ENCODE peak calls at places on chromosome 6, in eight cellular contexts. B is activated gamma-delta T cell treated with Interleukin-2 at 50 U/mL for 16 hours; K is PC-3; G is neuronal stem cell; Z is left lung; Q is stimulated activated CD8-positive, alpha-beta memory T cell treated with anti-CD3 and anti-CD28 coated beads, Interleukin-7, amount 100 ng/mL, for 1 hour; A is CD4-positive, CD25-positive, alpha-beta regulatory T cell; E is hypothalamus. D is an unnamed sample.

GRCh38 chr6:34536251-34536958 is 19.7 kb downstream of the SPDEF start:
- DNase-seq in B (no peak), K (peak), G (no peak), Z (no peak), Q (no peak), A (no peak), E (no peak), D (no peak)

GRCh38 chr6:8462169-8462568 is 26.8 kb upstream of the SLC35B3 start:
- DNase-seq in B (no peak), K (peak), G (no peak), Z (no peak), Q (no peak), A (no peak), E (no peak), D (no peak)

GRCh38 chr6:32882879-32883250 is 28.9 kb downstream of the PSMB9 start:
- DNase-seq in B (no peak), K (peak), G (no peak), Z (no peak), Q (no peak), A (no peak), E (no peak), D (peak)

GRCh38 chr6:35392111-35392702 is 49.8 kb downstream of the PPARD start:
- DNase-seq in B (no peak), K (peak), G (no peak), Z (peak), Q (no peak), A (no peak), E (no peak), D (no peak)

GRCh38 chr6:53299331-53299835 is 49.4 kb downstream of the ELOVL5 start:
- DNase-seq in B (no peak), K (no peak), G (no peak), Z (no peak), Q (no peak), A (no peak), E (no peak), D (no peak)

GRCh38 chr6:36563928-36564284 is 16.6 kb upstream of the STK38 start:
- DNase-seq in B (no peak), K (no peak), G (no peak), Z (no peak), Q (no peak), A (no peak), E (no peak), D (no peak)

GRCh38 chr6:90187437-90188049 is 109.1 kb downstream of the BACH2 start:
- DNase-seq in B (no peak), K (no peak), G (no peak), Z (no peak), Q (no peak), A (no peak), E (no peak), D (no peak)

GRCh38 chr6:87375315-87375714 is 30.7 kb downstream of the C6orf163 start:
- DNase-seq in B (no peak), K (no peak), G (no peak), Z (no peak), Q (no peak), A (no peak), E (no peak), D (no peak)

GRCh38 chr6:56808871-56809359 is 146.0 kb upstream of the BEND6 start:
- DNase-seq in B (no peak), K (peak), G (no peak), Z (no peak), Q (no peak), A (no peak), E (no peak), D (peak)

GRCh38 chr6:55869731-55870130 is 5.7 kb downstream of the BMP5 start:
- DNase-seq in B (no peak), K (peak), G (no peak), Z (no peak), Q (no peak), A (no peak), E (no peak), D (no peak)

GRCh38 chr6:28383235-28384142 is 16.1 kb downstream of the ZSCAN12 start:
- DNase-seq in B (peak), K (peak), G (peak), Z (peak), Q (no peak), A (no peak), E (peak), D (peak)

GRCh38 chr6:117188627-117189201 is 76.6 kb upstream of the VGLL2 start:
- DNase-seq in B (no peak), K (peak), G (no peak), Z (no peak), Q (no peak), A (no peak), E (no peak), D (no peak)

GRCh38 chr6:170048615-170049256 is 242.1 kb downstream of the DLL1 start:
- DNase-seq in B (no peak), K (peak), G (no peak), Z (peak), Q (no peak), A (no peak), E (no peak), D (peak)

GRCh38 chr6:11770546-11771466 is 7.8 kb downstream of the ADTRP start:
- DNase-seq in B (no peak), K (peak), G (no peak), Z (peak), Q (no peak), A (no peak), E (no peak), D (peak)

GRCh38 chr6:71510057-71510713 is 221.6 kb downstream of the OGFRL1 start:
- DNase-seq in B (no peak), K (peak), G (peak), Z (peak), Q (no peak), A (no peak), E (peak), D (peak)

GRCh38 chr6:127844529-127844928 is 56.3 kb downstream of the THEMIS start:
- DNase-seq in B (no peak), K (no peak), G (no peak), Z (no peak), Q (no peak), A (no peak), E (no peak), D (no peak)